ENCODE peak calls at places on chromosomes 12 and 14, in nine cellular contexts. I is heart right ventricle, O is thoracic aorta, K is uterus, R is heart left ventricle, S is right atrium auricular region, H is BJ, C is psoas muscle, N is A549. M is an unnamed sample.

GRCh38 chr14:41642402-41643195 is 35.9 kb downstream of the LRFN5 start:
- DNase-seq in I (no peak), O (no peak), K (no peak), R (no peak), S (no peak), H (no peak), C (no peak), N (no peak), M (no peak)

GRCh38 chr12:87827638-87828264 is 201.4 kb downstream of the C12orf50 start:
- DNase-seq in I (no peak), O (no peak), K (no peak), R (no peak), S (no peak), H (no peak), C (no peak), N (peak), M (peak)

GRCh38 chr12:30573145-30573544 is 122.5 kb downstream of the IPO8 start:
- DNase-seq in I (no peak), O (no peak), K (no peak), R (no peak), S (no peak), H (no peak), C (no peak), N (no peak), M (no peak)

GRCh38 chr12:101230547-101230946 is 20.5 kb upstream of the SLC5A8 start:
- DNase-seq in I (no peak), O (no peak), K (no peak), R (no peak), S (no peak), H (peak), C (no peak), N (no peak), M (peak)

GRCh38 chr14:53842938-53843337 is 113.7 kb downstream of the BMP4 start:
- DNase-seq in I (no peak), O (no peak), K (no peak), R (no peak), S (no peak), H (no peak), C (no peak), N (peak), M (peak)

GRCh38 chr14:23227566-23227965 is 10.2 kb upstream of the RNF212B start:
- DNase-seq in I (no peak), O (no peak), K (no peak), R (no peak), S (no peak), H (no peak), C (no peak), N (no peak), M (no peak)

GRCh38 chr12:12582895-12583303 is 20.2 kb upstream of the DUSP16 start:
- DNase-seq in I (no peak), O (no peak), K (no peak), R (no peak), S (no peak), H (no peak), C (no peak), N (peak), M (no peak)

GRCh38 chr14:36588119-36588518 is 5.7 kb upstream of the NKX2-8 start:
- DNase-seq in I (no peak), O (no peak), K (no peak), R (no peak), S (no peak), H (no peak), C (no peak), N (no peak), M (no peak)

GRCh38 chr12:92408072-92408900 is 262.6 kb upstream of the BTG1 start:
- DNase-seq in I (peak), O (no peak), K (no peak), R (peak), S (no peak), H (no peak), C (no peak), N (peak), M (no peak)

GRCh38 chr12:65442418-65442817 is 163.9 kb downstream of the MSRB3 start:
- DNase-seq in I (no peak), O (no peak), K (no peak), R (no peak), S (no peak), H (no peak), C (no peak), N (no peak), M (no peak)

GRCh38 chr12:65443038-65443437 is 164.6 kb downstream of the MSRB3 start:
- DNase-seq in I (no peak), O (no peak), K (no peak), R (no peak), S (no peak), H (peak), C (no peak), N (no peak), M (no peak)

GRCh38 chr12:65450610-65451009 is 172.1 kb downstream of the MSRB3 start:
- DNase-seq in I (no peak), O (no peak), K (no peak), R (no peak), S (no peak), H (no peak), C (no peak), N (no peak), M (no peak)

GRCh38 chr12:65449400-65449799 is 170.9 kb downstream of the MSRB3 start:
- DNase-seq in I (no peak), O (no peak), K (no peak), R (no peak), S (no peak), H (no peak), C (no peak), N (no peak), M (no peak)

GRCh38 chr12:65446901-65447300 is 168.4 kb downstream of the MSRB3 start:
- DNase-seq in I (no peak), O (no peak), K (no peak), R (no peak), S (no peak), H (no peak), C (no peak), N (no peak), M (no peak)
- H3K4me3 ChIP-seq in I (no peak), O (no peak), K (no peak), R (no peak), S (no peak), H (no peak), C (no peak), N (no peak), M (no peak)

GRCh38 chr14:100810861-100811461 is 15.0 kb upstream of the MEG3 start:
- DNase-seq in I (no peak), O (no peak), K (no peak), R (no peak), S (no peak), H (no peak), C (no peak), N (no peak), M (no peak)
- H3K4me3 ChIP-seq in I (no peak), O (no peak), K (no peak), R (no peak), S (no peak), H (no peak), C (no peak), N (no peak), M (no peak)

DNA sequence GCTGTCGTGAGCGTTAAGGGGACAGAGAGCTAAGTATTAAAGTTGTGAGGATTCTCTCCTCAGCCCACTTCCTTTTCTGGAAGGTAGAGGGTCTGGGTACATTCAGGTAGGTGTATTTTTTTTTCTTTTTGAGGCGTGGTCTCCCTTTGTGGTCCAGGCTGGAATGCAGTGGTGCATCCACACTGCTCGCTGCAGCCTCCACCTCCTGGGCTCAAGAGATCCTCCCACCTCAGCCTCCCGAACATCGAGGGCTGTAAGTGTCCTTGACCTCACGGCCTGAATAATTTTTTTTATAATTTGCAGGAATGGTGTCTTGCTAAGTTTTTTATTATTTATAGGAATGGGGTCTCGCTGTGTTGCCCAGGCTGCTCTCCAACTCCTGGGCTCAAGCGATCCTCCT is 1.4 kb downstream of the PUS1 start:
- DNase-seq in I (no peak), O (no peak), K (no peak), R (no peak), S (no peak), H (no peak), C (no peak), N (no peak), M (no peak)
- H3K4me3 ChIP-seq in I (peak), O (peak), K (peak), R (peak), S (peak), H (peak), C (peak), N (peak), M (peak)

GRCh38 chr12:49297695-49298060 is 2.7 kb downstream of the PRPH start:
- DNase-seq in I (no peak), O (no peak), K (no peak), R (no peak), S (no peak), H (no peak), C (no peak), N (no peak), M (no peak)
- H3K4me3 ChIP-seq in I (peak), O (no peak), K (no peak), R (peak), S (no peak), H (no peak), C (peak), N (peak), M (no peak)

GRCh38 chr12:63821781-63822251 is 22.7 kb upstream of the SRGAP1 start:
- DNase-seq in I (no peak), O (no peak), K (peak), R (peak), S (no peak), H (no peak), C (peak), N (no peak), M (no peak)
- H3K4me3 ChIP-seq in I (peak), O (peak), K (peak), R (no peak), S (peak), H (peak), C (peak), N (no peak), M (peak)

DNA sequence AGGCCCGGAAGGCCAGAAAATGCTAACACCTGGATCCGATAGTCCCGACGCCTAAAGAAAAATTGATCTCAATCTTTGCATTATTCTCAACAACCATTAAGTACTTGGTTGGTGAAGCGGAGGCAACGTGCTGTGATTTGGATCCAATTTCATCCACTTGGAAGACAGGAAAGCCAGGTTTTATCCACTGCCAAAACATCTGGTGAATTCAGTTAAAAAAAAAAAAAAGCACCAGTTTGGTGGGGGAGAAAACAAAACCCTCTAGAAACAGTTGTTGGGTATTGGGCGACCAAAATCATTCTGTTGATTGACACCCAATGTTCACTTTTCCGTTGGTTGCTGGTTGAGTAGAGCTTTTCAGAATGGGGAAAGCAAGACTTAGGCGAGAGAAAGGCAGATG is 41.8 kb upstream of the MED13L start:
- DNase-seq in I (no peak), O (no peak), K (peak), R (no peak), S (no peak), H (no peak), C (no peak), N (no peak), M (no peak)
- H3K4me3 ChIP-seq in I (peak), O (peak), K (no peak), R (no peak), S (no peak), H (no peak), C (peak), N (no peak), M (no peak)

GRCh38 chr12:49334681-49335080 is 2.3 kb downstream of the C1QL4 start:
- DNase-seq in I (no peak), O (no peak), K (no peak), R (no peak), S (no peak), H (no peak), C (no peak), N (no peak), M (no peak)
- H3K4me3 ChIP-seq in I (no peak), O (no peak), K (no peak), R (no peak), S (no peak), H (no peak), C (no peak), N (no peak), M (no peak)

GRCh38 chr12:106342397-106343212 is 14.9 kb upstream of the POLR3B start:
- DNase-seq in I (peak), O (peak), K (peak), R (peak), S (peak), H (peak), C (peak), N (peak), M (no peak)
- H3K4me3 ChIP-seq in I (peak), O (peak), K (no peak), R (no peak), S (no peak), H (no peak), C (peak), N (no peak), M (peak)